ENCODE peak calls at places on chromosome 3, in ten cellular contexts. R is psoas muscle, L is PC-3, N is nephron progenitor cell, F is adrenal gland, T is stomach, H is epithelial cell of esophagus, E is IMR-90, A is GM10248, U is brain microvascular endothelial cell. G is an unnamed sample.

GRCh38 chr3:194093822-194094221 is 42.1 kb upstream of the HES1 start:
- DNase-seq in R (no peak), L (no peak), N (no peak), F (no peak), T (no peak), H (no peak), E (no peak), A (no peak), U (no peak), G (no peak)

GRCh38 chr3:130971208-130971607 is 55.4 kb downstream of the ASTE1 start:
- DNase-seq in R (no peak), L (peak), N (no peak), F (no peak), T (no peak), H (peak), E (peak), A (no peak), U (peak), G (no peak)

GRCh38 chr3:94076055-94076454 is 13.2 kb downstream of the NSUN3 start:
- DNase-seq in R (no peak), L (peak), N (no peak), F (no peak), T (no peak), H (peak), E (peak), A (no peak), U (peak), G (no peak)

GRCh38 chr3:126259411-126260391 is 79.3 kb upstream of the ALDH1L1 start:
- DNase-seq in R (peak), L (peak), N (peak), F (peak), T (peak), H (peak), E (peak), A (no peak), U (peak), G (peak)

GRCh38 chr3:140273542-140274195 is 338.7 kb downstream of the CLSTN2 start:
- DNase-seq in R (no peak), L (no peak), N (no peak), F (no peak), T (no peak), H (no peak), E (no peak), A (no peak), U (no peak), G (no peak)

GRCh38 chr3:192409203-192409837 is 318.0 kb downstream of the FGF12 start:
- DNase-seq in R (peak), L (no peak), N (peak), F (peak), T (no peak), H (peak), E (no peak), A (peak), U (no peak), G (no peak)

GRCh38 chr3:49133226-49133951 is 539 bp upstream of the LAMB2 start:
- DNase-seq in R (peak), L (peak), N (peak), F (peak), T (peak), H (peak), E (peak), A (no peak), U (peak), G (peak)

GRCh38 chr3:196778755-196779154 is 39.1 kb downstream of the PAK2 start:
- DNase-seq in R (no peak), L (peak), N (no peak), F (no peak), T (no peak), H (peak), E (peak), A (no peak), U (peak), G (no peak)

GRCh38 chr3:45330500-45331295 is 57.7 kb upstream of the LARS2 start:
- DNase-seq in R (no peak), L (peak), N (no peak), F (no peak), T (no peak), H (peak), E (no peak), A (no peak), U (no peak), G (no peak)

GRCh38 chr3:172591171-172591605 is 68.0 kb upstream of the TNFSF10 start:
- DNase-seq in R (no peak), L (no peak), N (no peak), F (no peak), T (no peak), H (no peak), E (no peak), A (no peak), U (no peak), G (no peak)

GRCh38 chr3:4776399-4776979 is 202.7 kb upstream of the BHLHE40 start:
- DNase-seq in R (no peak), L (peak), N (no peak), F (no peak), T (no peak), H (peak), E (no peak), A (peak), U (no peak), G (no peak)

GRCh38 chr3:191985691-191986090 is 524.7 kb downstream of the PYDC2 start:
- DNase-seq in R (no peak), L (peak), N (no peak), F (peak), T (no peak), H (peak), E (no peak), A (no peak), U (no peak), G (no peak)

GRCh38 chr3:49339593-49339946 is 283 bp downstream of the USP4 start:
- DNase-seq in R (peak), L (no peak), N (peak), F (no peak), T (no peak), H (no peak), E (no peak), A (no peak), U (no peak), G (peak)

GRCh38 chr3:196280689-196281463 is 6.7 kb downstream of the PCYT1A start:
- DNase-seq in R (no peak), L (no peak), N (no peak), F (no peak), T (no peak), H (no peak), E (no peak), A (peak), U (no peak), G (no peak)

GRCh38 chr3:175410251-175410650 is 551.1 kb downstream of the NAALADL2 start:
- DNase-seq in R (no peak), L (peak), N (no peak), F (no peak), T (no peak), H (no peak), E (peak), A (no peak), U (no peak), G (no peak)

GRCh38 chr3:134369231-134369741 is 5.0 kb downstream of the AMOTL2 start:
- DNase-seq in R (no peak), L (no peak), N (no peak), F (no peak), T (no peak), H (no peak), E (peak), A (no peak), U (peak), G (no peak)

GRCh38 chr3:146550743-146551510 is 6.5 kb upstream of the PLSCR1 start:
- DNase-seq in R (no peak), L (peak), N (no peak), F (no peak), T (no peak), H (peak), E (peak), A (peak), U (peak), G (no peak)

GRCh38 chr3:32822609-32823498 is 5.1 kb downstream of the TRIM71 start:
- DNase-seq in R (no peak), L (no peak), N (no peak), F (no peak), T (no peak), H (no peak), E (no peak), A (no peak), U (no peak), G (no peak)

GRCh38 chr3:32820971-32821685 is 3.3 kb downstream of the TRIM71 start:
- DNase-seq in R (no peak), L (no peak), N (no peak), F (no peak), T (no peak), H (no peak), E (no peak), A (no peak), U (no peak), G (no peak)

GRCh38 chr3:32819581-32820348 is 2.0 kb downstream of the TRIM71 start:
- DNase-seq in R (no peak), L (no peak), N (peak), F (no peak), T (no peak), H (no peak), E (no peak), A (no peak), U (no peak), G (no peak)

GRCh38 chr3:32820430-32820829 is 2.6 kb downstream of the TRIM71 start:
- DNase-seq in R (no peak), L (no peak), N (no peak), F (no peak), T (no peak), H (no peak), E (no peak), A (no peak), U (no peak), G (no peak)

GRCh38 chr3:32821686-32822296 is 4.0 kb downstream of the TRIM71 start:
- DNase-seq in R (no peak), L (no peak), N (peak), F (peak), T (peak), H (no peak), E (no peak), A (no peak), U (no peak), G (no peak)
- TF ChIP-seq CTCF in R (no peak), L (no peak), N (no peak), F (no peak), T (no peak), H (no peak), E (no peak), A (no peak), U (no peak), G (no peak)

GRCh38 chr3:15656342-15656741 is 54.8 kb downstream of the BTD start:
- DNase-seq in R (no peak), L (peak), N (no peak), F (no peak), T (no peak), H (no peak), E (no peak), A (no peak), U (no peak), G (no peak)
- TF ChIP-seq CTCF in R (no peak), L (no peak), N (no peak), F (no peak), T (no peak), H (no peak), E (no peak), A (no peak), U (no peak), G (no peak)

GRCh38 chr3:122952509-122952908 is 75.1 kb downstream of the SEMA5B start:
- DNase-seq in R (no peak), L (peak), N (no peak), F (no peak), T (no peak), H (peak), E (no peak), A (peak), U (no peak), G (no peak)
- TF ChIP-seq CTCF in R (no peak), L (no peak), N (no peak), F (peak), T (no peak), H (peak), E (no peak), A (no peak), U (peak), G (no peak)

GRCh38 chr3:32143849-32144757 is 37.7 kb downstream of the GPD1L start:
- DNase-seq in R (no peak), L (peak), N (peak), F (peak), T (peak), H (peak), E (peak), A (peak), U (peak), G (peak)

GRCh38 chr3:32146669-32147315 is 40.4 kb downstream of the GPD1L start:
- DNase-seq in R (no peak), L (peak), N (no peak), F (no peak), T (no peak), H (peak), E (no peak), A (no peak), U (no peak), G (no peak)

GRCh38 chr3:32147509-32147908 is 41.1 kb downstream of the GPD1L start:
- DNase-seq in R (no peak), L (peak), N (no peak), F (no peak), T (no peak), H (peak), E (peak), A (no peak), U (no peak), G (no peak)

GRCh38 chr3:32147935-32148334 is 41.5 kb downstream of the GPD1L start:
- DNase-seq in R (no peak), L (no peak), N (no peak), F (no peak), T (no peak), H (no peak), E (no peak), A (no peak), U (no peak), G (no peak)

GRCh38 chr3:32148356-32148755 is 41.9 kb downstream of the GPD1L start:
- DNase-seq in R (no peak), L (no peak), N (no peak), F (no peak), T (no peak), H (no peak), E (no peak), A (no peak), U (no peak), G (no peak)
- TF ChIP-seq CTCF in R (no peak), L (no peak), N (no peak), F (no peak), T (no peak), H (no peak), E (no peak), A (no peak), U (no peak), G (no peak)

GRCh38 chr3:35544976-35545375 is 94.3 kb upstream of the ARPP21 start:
- DNase-seq in R (no peak), L (no peak), N (no peak), F (no peak), T (no peak), H (no peak), E (no peak), A (no peak), U (no peak), G (no peak)

DNA sequence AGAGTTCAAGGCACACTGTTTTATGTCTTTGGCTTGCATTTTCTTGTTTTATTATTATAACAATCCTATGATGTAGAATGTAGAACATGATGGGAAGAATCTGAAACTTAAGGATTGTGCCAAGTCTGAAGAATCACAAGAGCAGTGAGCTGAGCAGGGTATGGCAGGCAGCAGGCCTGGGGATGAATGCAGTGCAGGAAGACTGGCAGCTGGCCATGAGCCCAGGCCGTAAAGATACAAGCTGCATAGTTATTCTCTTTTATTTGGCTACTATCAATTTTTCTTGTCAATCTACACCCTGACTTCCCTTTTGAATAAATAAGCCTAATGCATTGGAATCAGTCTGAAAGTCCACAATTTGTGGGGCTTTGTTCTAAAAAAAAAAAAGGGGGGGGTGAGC is 89.6 kb upstream of the ARPP21 start:
- DNase-seq in R (no peak), L (no peak), N (no peak), F (no peak), T (no peak), H (no peak), E (no peak), A (no peak), U (no peak), G (no peak)
- TF ChIP-seq CTCF in R (no peak), L (no peak), N (no peak), F (no peak), T (no peak), H (no peak), E (no peak), A (no peak), U (no peak), G (no peak)

GRCh38 chr3:185540705-185541104 is 11.7 kb downstream of the LIPH start:
- DNase-seq in R (no peak), L (no peak), N (no peak), F (no peak), T (no peak), H (no peak), E (no peak), A (no peak), U (no peak), G (no peak)
- TF ChIP-seq CTCF in R (no peak), L (no peak), N (no peak), F (no peak), T (no peak), H (no peak), E (no peak), A (no peak), U (no peak), G (no peak)

DNA sequence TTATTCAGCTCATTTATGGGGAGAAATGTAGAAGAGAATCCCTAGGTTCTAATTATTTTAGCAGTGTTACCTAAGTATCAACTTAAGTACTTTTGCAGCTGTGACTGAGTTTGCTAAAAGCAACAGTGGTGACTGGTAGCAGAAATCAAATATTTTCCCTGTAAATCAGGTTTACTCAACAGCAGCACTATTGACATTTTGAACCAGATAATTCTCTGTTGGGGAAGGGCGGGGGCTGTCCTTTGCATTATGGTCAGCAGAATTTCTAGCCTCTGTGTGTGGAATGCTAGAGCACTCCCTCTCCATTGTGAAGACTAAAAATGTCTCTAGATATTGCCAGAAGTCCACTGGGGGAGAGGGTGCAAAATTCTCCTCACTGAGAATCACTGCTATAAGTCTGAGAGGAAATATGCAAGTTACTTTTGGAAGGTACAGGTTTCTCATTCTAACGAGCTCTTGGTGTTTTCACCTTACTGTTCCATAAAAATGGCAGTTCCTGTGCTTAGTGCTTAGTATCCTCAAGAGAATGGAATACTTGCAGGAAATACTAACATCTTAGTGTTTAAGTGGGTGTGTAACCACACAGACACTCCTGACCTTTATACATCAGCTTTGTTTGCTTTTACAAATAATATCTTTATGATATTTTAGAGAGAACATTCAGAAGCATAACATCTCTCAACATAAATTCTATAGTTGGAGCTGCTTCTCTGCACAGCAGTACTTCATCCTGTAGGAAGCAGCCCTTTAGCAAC is 246.4 kb upstream of the GOLIM4 start:
- DNase-seq in R (no peak), L (peak), N (no peak), F (no peak), T (no peak), H (no peak), E (peak), A (no peak), U (peak), G (no peak)
- TF ChIP-seq CTCF in R (no peak), L (no peak), N (no peak), F (no peak), T (no peak), H (no peak), E (no peak), A (no peak), U (no peak), G (no peak)

GRCh38 chr3:39990532-39990931 is 181.1 kb downstream of the MYRIP start:
- DNase-seq in R (no peak), L (peak), N (peak), F (peak), T (peak), H (peak), E (peak), A (peak), U (peak), G (no peak)
- TF ChIP-seq CTCF in R (peak), L (peak), N (peak), F (peak), T (peak), H (peak), E (peak), A (peak), U (peak), G (no peak)

G was measured in uterus.